ENCODE peak calls at places on chromosomes 12 and 14, in eight cellular contexts. M is body of pancreas, H is uterus, S is HepG2, U is Peyer's patch, W is GM12891, G is stomach, N is esophagus squamous epithelium. T is an unnamed sample.

GRCh38 chr12:57609781-57610552 is 1.3 kb upstream of the ARHGEF25 start:
- DNase-seq in M (no peak), H (peak; percentile 69), S (no peak), U (no peak), W (no peak), G (no peak), N (no peak), T (no peak)

GRCh38 chr12:53977596-53978464 is 3.1 kb upstream of the HOTAIR start:
- DNase-seq in M (no peak), H (no peak), S (no peak), U (no peak), W (no peak), G (no peak), N (no peak), T (no peak)

GRCh38 chr12:14601692-14602091 is 34.0 kb upstream of the PLBD1 start:
- DNase-seq in M (no peak), H (no peak), S (no peak), U (no peak), W (no peak), G (no peak), N (no peak), T (no peak)

GRCh38 chr12:19830461-19830860 is 391.2 kb downstream of the AEBP2 start:
- DNase-seq in M (no peak), H (no peak), S (no peak), U (no peak), W (no peak), G (no peak), N (no peak), T (no peak)

GRCh38 chr14:103679351-103679750 is 35.9 kb downstream of the XRCC3 start:
- DNase-seq in M (peak; percentile 43), H (no peak), S (peak; percentile 6), U (peak; percentile 80), W (no peak), G (peak; percentile 40), N (no peak), T (no peak)

GRCh38 chr14:55756563-55756962 is 176.6 kb downstream of the KTN1 start:
- DNase-seq in M (no peak), H (no peak), S (no peak), U (no peak), W (no peak), G (no peak), N (no peak), T (no peak)

GRCh38 chr12:20695232-20695631 is at the start of gene SLCO1C1:
- DNase-seq in M (no peak), H (no peak), S (no peak), U (no peak), W (no peak), G (no peak), N (no peak), T (no peak)

GRCh38 chr12:6435941-6436715 is 8.6 kb upstream of the CD27 start:
- DNase-seq in M (no peak), H (no peak), S (no peak), U (peak; percentile 13), W (no peak), G (no peak), N (no peak), T (no peak)

GRCh38 chr14:28361486-28361885 is 405.1 kb upstream of the FOXG1 start:
- DNase-seq in M (no peak), H (no peak), S (no peak), U (no peak), W (no peak), G (no peak), N (no peak), T (no peak)

GRCh38 chr14:50560929-50561280 is 960 bp downstream of the ATL1 start:
- DNase-seq in M (peak; percentile 80), H (peak; percentile 84), S (no peak), U (peak; percentile 75), W (peak; percentile 9), G (peak; percentile 74), N (peak; percentile 15), T (peak; percentile 71)

GRCh38 chr14:93099187-93099586 is 16.5 kb downstream of the ITPK1 start:
- DNase-seq in M (peak; percentile 58), H (no peak), S (no peak), U (no peak), W (no peak), G (no peak), N (no peak), T (no peak)

GRCh38 chr14:79899610-79900009 is 311.7 kb downstream of the DIO2 start:
- DNase-seq in M (no peak), H (no peak), S (no peak), U (no peak), W (no peak), G (no peak), N (no peak), T (no peak)

GRCh38 chr12:124875803-124876132 is 12.1 kb upstream of the SCARB1 start:
- DNase-seq in M (no peak), H (no peak), S (no peak), U (no peak), W (no peak), G (no peak), N (no peak), T (no peak)

GRCh38 chr12:40942326-40942725 is 245.8 kb upstream of the PDZRN4 start:
- DNase-seq in M (no peak), H (no peak), S (no peak), U (no peak), W (no peak), G (no peak), N (no peak), T (peak; percentile 19)

GRCh38 chr12:52207895-52208294 is 16.1 kb upstream of the KRT80 start:
- DNase-seq in M (peak; percentile 98), H (no peak), S (no peak), U (no peak), W (no peak), G (peak; percentile 86), N (no peak), T (peak; percentile 28)

GRCh38 chr14:101791919-101792572 is 30.5 kb downstream of the PPP2R5C start:
- DNase-seq in M (no peak), H (no peak), S (no peak), U (no peak), W (no peak), G (no peak), N (no peak), T (peak; percentile 78)

GRCh38 chr14:69117020-69117767 is 35.7 kb downstream of the DCAF5 start:
- DNase-seq in M (no peak), H (no peak), S (no peak), U (no peak), W (no peak), G (no peak), N (no peak), T (no peak)

GRCh38 chr14:100899841-100900771 is 3.4 kb downstream of the RTL1 start:
- DNase-seq in M (no peak), H (no peak), S (peak; percentile 91), U (peak; percentile 34), W (no peak), G (no peak), N (no peak), T (no peak)

GRCh38 chr12:85877459-85877858 is 3.4 kb downstream of the NTS start:
- DNase-seq in M (no peak), H (no peak), S (no peak), U (no peak), W (no peak), G (no peak), N (no peak), T (no peak)

GRCh38 chr12:121388421-121388981 is 11.4 kb upstream of the RNF34 start:
- DNase-seq in M (no peak), H (no peak), S (peak; percentile 66), U (no peak), W (no peak), G (no peak), N (no peak), T (peak; percentile 94)

GRCh38 chr14:64209428-64210165 is 84.6 kb downstream of the ESR2 start:
- DNase-seq in M (no peak), H (peak; percentile 57), S (no peak), U (peak; percentile 86), W (no peak), G (no peak), N (no peak), T (peak; percentile 71)

GRCh38 chr14:56555921-56556570 is 23.6 kb upstream of the TMEM260 start:
- DNase-seq in M (no peak), H (no peak), S (peak; percentile 76), U (no peak), W (no peak), G (no peak), N (no peak), T (peak; percentile 43)

DNA sequence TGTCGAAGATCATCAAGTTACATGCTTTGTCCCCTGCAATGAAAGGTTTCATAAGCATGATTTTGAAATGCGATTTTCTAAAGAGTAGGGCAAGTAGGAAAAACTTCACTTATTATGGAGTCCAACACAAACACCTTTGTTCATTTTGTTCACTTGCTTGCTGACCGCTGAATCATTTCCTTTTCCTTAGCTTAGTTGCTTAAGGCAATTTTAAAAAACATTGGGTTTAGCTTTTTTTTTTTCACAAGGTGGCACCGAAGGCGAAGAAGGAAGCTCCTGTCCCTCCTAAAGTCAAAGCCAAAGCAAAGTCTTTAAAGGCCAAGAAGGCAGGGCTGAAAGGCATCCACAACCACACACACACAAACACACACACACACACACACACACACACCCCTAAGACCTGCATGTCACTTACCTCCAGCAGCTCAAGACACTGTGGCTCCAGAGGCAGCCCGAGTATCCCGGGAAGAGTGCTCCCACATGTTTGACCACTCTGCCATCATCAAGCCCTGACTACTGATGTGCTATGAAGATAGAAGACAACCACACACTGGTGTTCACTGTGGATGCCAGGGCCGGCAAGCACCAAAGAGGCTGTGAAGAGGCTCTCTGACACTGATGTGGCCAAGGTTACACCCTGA is 11.4 kb downstream of the MANSC1 start:
- DNase-seq in M (no peak), H (no peak), S (no peak), U (no peak), W (no peak), G (no peak), N (no peak), T (peak; percentile 35)
- TF ChIP-seq POLR2A in M (no peak), H (no peak), S (no peak), U (no peak), W (no peak), G (no peak), N (no peak), T (no peak)

GRCh38 chr14:76961631-76962302 is 66.7 kb downstream of the IRF2BPL start:
- DNase-seq in M (peak; percentile 86), H (peak; percentile 84), S (peak; percentile 94), U (peak; percentile 96), W (peak; percentile 74), G (peak; percentile 77), N (peak; percentile 61), T (peak; percentile 97)
- TF ChIP-seq POLR2A in M (peak; percentile 49), H (no peak), S (peak; percentile 20), U (no peak), W (peak; percentile 56), G (no peak), N (peak; percentile 9), T (no peak)

GRCh38 chr12:48423200-48423599 is 49.2 kb upstream of the ANP32D start:
- DNase-seq in M (no peak), H (no peak), S (no peak), U (no peak), W (no peak), G (no peak), N (no peak), T (no peak)
- TF ChIP-seq POLR2A in M (no peak), H (no peak), S (no peak), U (no peak), W (no peak), G (no peak), N (no peak), T (no peak)

DNA sequence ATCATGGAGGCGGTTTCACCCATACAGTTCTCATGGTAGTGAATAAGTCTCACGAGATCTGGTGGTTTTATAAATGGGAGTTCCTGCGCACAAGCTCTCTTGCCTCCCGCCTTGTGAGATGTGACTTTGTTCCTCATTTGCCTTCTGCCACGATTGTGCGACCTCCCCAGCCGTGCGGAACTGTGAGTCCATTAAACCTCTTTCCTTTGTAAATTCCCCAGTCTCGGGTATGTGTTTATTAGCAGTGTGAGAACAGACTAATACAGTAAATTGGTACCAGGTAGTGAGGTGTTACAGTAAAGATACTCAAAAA is 8.1 kb upstream of the CCDC88C start:
- DNase-seq in M (no peak), H (no peak), S (no peak), U (no peak), W (no peak), G (no peak), N (no peak), T (no peak)
- TF ChIP-seq POLR2A in M (no peak), H (no peak), S (no peak), U (no peak), W (no peak), G (no peak), N (no peak), T (no peak)

T was measured in IMR-90.